ENCODE peak calls at places on chromosomes 7 and 10, in eight cellular contexts. One of them, this sample, is unnamed.

GRCh38 chr10:44492678-44493077 is 107.8 kb upstream of the CXCL12 start:
- DNase-seq in stimulated activated effector memory CD8-positive, alpha-beta T cell treated with anti-CD3 and anti-CD28 coated beads, Interleukin-12 subunit alpha, Interleukin-12 subunit beta, amount 100 ng/mL, for 72 hours: no peak
- DNase-seq in NAMALWA: no peak
- DNase-seq in Calu3: no peak
- DNase-seq in germinal center: no peak
- DNase-seq in memory B cell: no peak
- DNase-seq in GM03348: no peak
- DNase-seq in stimulated activated CD4-positive, alpha-beta T cell treated with anti-CD3 and anti-CD28 coated beads, Interleukin-15, amount 100 ng/mL, for 1 hour: no peak
- DNase-seq in this sample: no peak

GRCh38 chr10:18226336-18226735 is 86.1 kb downstream of the CACNB2 start:
- DNase-seq in memory B cell: no peak
- DNase-seq in Calu3: no peak
- DNase-seq in GM03348: no peak
- DNase-seq in NAMALWA: no peak
- DNase-seq in stimulated activated effector memory CD8-positive, alpha-beta T cell treated with anti-CD3 and anti-CD28 coated beads, Interleukin-12 subunit alpha, Interleukin-12 subunit beta, amount 100 ng/mL, for 72 hours: no peak
- DNase-seq in stimulated activated CD4-positive, alpha-beta T cell treated with anti-CD3 and anti-CD28 coated beads, Interleukin-15, amount 100 ng/mL, for 1 hour: no peak
- DNase-seq in germinal center: no peak
- DNase-seq in this sample: no peak

GRCh38 chr7:187237-187927 is 5.0 kb upstream of the FAM20C start:
- DNase-seq in stimulated activated CD4-positive, alpha-beta T cell treated with anti-CD3 and anti-CD28 coated beads, Interleukin-15, amount 100 ng/mL, for 1 hour: no peak
- DNase-seq in Calu3: no peak
- DNase-seq in memory B cell: no peak
- DNase-seq in germinal center: no peak
- DNase-seq in GM03348: no peak
- DNase-seq in stimulated activated effector memory CD8-positive, alpha-beta T cell treated with anti-CD3 and anti-CD28 coated beads, Interleukin-12 subunit alpha, Interleukin-12 subunit beta, amount 100 ng/mL, for 72 hours: no peak
- DNase-seq in NAMALWA: no peak
- DNase-seq in this sample: no peak

GRCh38 chr10:130215076-130215917 is 79.1 kb downstream of the GLRX3 start:
- DNase-seq in stimulated activated effector memory CD8-positive, alpha-beta T cell treated with anti-CD3 and anti-CD28 coated beads, Interleukin-12 subunit alpha, Interleukin-12 subunit beta, amount 100 ng/mL, for 72 hours: no peak
- DNase-seq in memory B cell: no peak
- DNase-seq in GM03348: no peak
- DNase-seq in germinal center: no peak
- DNase-seq in NAMALWA: no peak
- DNase-seq in stimulated activated CD4-positive, alpha-beta T cell treated with anti-CD3 and anti-CD28 coated beads, Interleukin-15, amount 100 ng/mL, for 1 hour: no peak
- DNase-seq in Calu3: no peak
- DNase-seq in this sample: no peak

GRCh38 chr7:111090834-111091233 is at the start of gene LRRN3:
- DNase-seq in Calu3: no peak
- DNase-seq in GM03348: peak
- DNase-seq in NAMALWA: no peak
- DNase-seq in stimulated activated CD4-positive, alpha-beta T cell treated with anti-CD3 and anti-CD28 coated beads, Interleukin-15, amount 100 ng/mL, for 1 hour: no peak
- DNase-seq in stimulated activated effector memory CD8-positive, alpha-beta T cell treated with anti-CD3 and anti-CD28 coated beads, Interleukin-12 subunit alpha, Interleukin-12 subunit beta, amount 100 ng/mL, for 72 hours: no peak
- DNase-seq in memory B cell: no peak
- DNase-seq in germinal center: no peak
- DNase-seq in this sample: peak

GRCh38 chr7:81499262-81500116 is 270.4 kb downstream of the HGF start:
- DNase-seq in germinal center: no peak
- DNase-seq in stimulated activated effector memory CD8-positive, alpha-beta T cell treated with anti-CD3 and anti-CD28 coated beads, Interleukin-12 subunit alpha, Interleukin-12 subunit beta, amount 100 ng/mL, for 72 hours: no peak
- DNase-seq in NAMALWA: peak
- DNase-seq in memory B cell: no peak
- DNase-seq in Calu3: peak
- DNase-seq in stimulated activated CD4-positive, alpha-beta T cell treated with anti-CD3 and anti-CD28 coated beads, Interleukin-15, amount 100 ng/mL, for 1 hour: no peak
- DNase-seq in GM03348: peak
- DNase-seq in this sample: peak

GRCh38 chr7:147438216-147438615 is 1152.3 kb upstream of the C7orf33 start:
- DNase-seq in stimulated activated CD4-positive, alpha-beta T cell treated with anti-CD3 and anti-CD28 coated beads, Interleukin-15, amount 100 ng/mL, for 1 hour: no peak
- DNase-seq in Calu3: no peak
- DNase-seq in memory B cell: no peak
- DNase-seq in NAMALWA: no peak
- DNase-seq in stimulated activated effector memory CD8-positive, alpha-beta T cell treated with anti-CD3 and anti-CD28 coated beads, Interleukin-12 subunit alpha, Interleukin-12 subunit beta, amount 100 ng/mL, for 72 hours: no peak
- DNase-seq in GM03348: no peak
- DNase-seq in germinal center: no peak
- DNase-seq in this sample: no peak

GRCh38 chr10:104711167-104711765 is 70.2 kb downstream of the SORCS3 start:
- DNase-seq in GM03348: no peak
- DNase-seq in stimulated activated CD4-positive, alpha-beta T cell treated with anti-CD3 and anti-CD28 coated beads, Interleukin-15, amount 100 ng/mL, for 1 hour: no peak
- DNase-seq in Calu3: no peak
- DNase-seq in NAMALWA: no peak
- DNase-seq in memory B cell: no peak
- DNase-seq in stimulated activated effector memory CD8-positive, alpha-beta T cell treated with anti-CD3 and anti-CD28 coated beads, Interleukin-12 subunit alpha, Interleukin-12 subunit beta, amount 100 ng/mL, for 72 hours: no peak
- DNase-seq in germinal center: no peak
- DNase-seq in this sample: no peak

GRCh38 chr10:120511165-120511564 is 54.1 kb downstream of the PLPP4 start:
- DNase-seq in stimulated activated CD4-positive, alpha-beta T cell treated with anti-CD3 and anti-CD28 coated beads, Interleukin-15, amount 100 ng/mL, for 1 hour: no peak
- DNase-seq in NAMALWA: no peak
- DNase-seq in germinal center: no peak
- DNase-seq in memory B cell: no peak
- DNase-seq in Calu3: no peak
- DNase-seq in GM03348: peak
- DNase-seq in stimulated activated effector memory CD8-positive, alpha-beta T cell treated with anti-CD3 and anti-CD28 coated beads, Interleukin-12 subunit alpha, Interleukin-12 subunit beta, amount 100 ng/mL, for 72 hours: no peak
- DNase-seq in this sample: no peak

GRCh38 chr10:119494224-119495060 is 48.1 kb downstream of the RGS10 start:
- DNase-seq in germinal center: no peak
- DNase-seq in stimulated activated effector memory CD8-positive, alpha-beta T cell treated with anti-CD3 and anti-CD28 coated beads, Interleukin-12 subunit alpha, Interleukin-12 subunit beta, amount 100 ng/mL, for 72 hours: no peak
- DNase-seq in memory B cell: no peak
- DNase-seq in stimulated activated CD4-positive, alpha-beta T cell treated with anti-CD3 and anti-CD28 coated beads, Interleukin-15, amount 100 ng/mL, for 1 hour: no peak
- DNase-seq in GM03348: peak
- DNase-seq in NAMALWA: no peak
- DNase-seq in Calu3: no peak
- DNase-seq in this sample: no peak

GRCh38 chr10:78843495-78843894 is 225.3 kb upstream of the ZMIZ1 start:
- DNase-seq in stimulated activated effector memory CD8-positive, alpha-beta T cell treated with anti-CD3 and anti-CD28 coated beads, Interleukin-12 subunit alpha, Interleukin-12 subunit beta, amount 100 ng/mL, for 72 hours: no peak
- DNase-seq in Calu3: no peak
- DNase-seq in germinal center: no peak
- DNase-seq in NAMALWA: peak
- DNase-seq in GM03348: no peak
- DNase-seq in memory B cell: no peak
- DNase-seq in stimulated activated CD4-positive, alpha-beta T cell treated with anti-CD3 and anti-CD28 coated beads, Interleukin-15, amount 100 ng/mL, for 1 hour: no peak
- DNase-seq in this sample: no peak

GRCh38 chr7:360454-361100 is 70.6 kb downstream of the FOXL3 start:
- DNase-seq in NAMALWA: no peak
- DNase-seq in GM03348: no peak
- DNase-seq in stimulated activated effector memory CD8-positive, alpha-beta T cell treated with anti-CD3 and anti-CD28 coated beads, Interleukin-12 subunit alpha, Interleukin-12 subunit beta, amount 100 ng/mL, for 72 hours: no peak
- DNase-seq in stimulated activated CD4-positive, alpha-beta T cell treated with anti-CD3 and anti-CD28 coated beads, Interleukin-15, amount 100 ng/mL, for 1 hour: no peak
- DNase-seq in germinal center: no peak
- DNase-seq in Calu3: no peak
- DNase-seq in memory B cell: no peak
- DNase-seq in this sample: no peak

GRCh38 chr10:13961096-13961495 is 369.6 kb downstream of the FRMD4A start:
- DNase-seq in Calu3: no peak
- DNase-seq in NAMALWA: no peak
- DNase-seq in memory B cell: no peak
- DNase-seq in germinal center: no peak
- DNase-seq in stimulated activated effector memory CD8-positive, alpha-beta T cell treated with anti-CD3 and anti-CD28 coated beads, Interleukin-12 subunit alpha, Interleukin-12 subunit beta, amount 100 ng/mL, for 72 hours: no peak
- DNase-seq in GM03348: peak
- DNase-seq in stimulated activated CD4-positive, alpha-beta T cell treated with anti-CD3 and anti-CD28 coated beads, Interleukin-15, amount 100 ng/mL, for 1 hour: no peak
- DNase-seq in this sample: no peak

GRCh38 chr7:84912993-84913635 is 273.7 kb downstream of the SEMA3D start:
- DNase-seq in germinal center: no peak
- DNase-seq in stimulated activated CD4-positive, alpha-beta T cell treated with anti-CD3 and anti-CD28 coated beads, Interleukin-15, amount 100 ng/mL, for 1 hour: no peak
- DNase-seq in Calu3: no peak
- DNase-seq in stimulated activated effector memory CD8-positive, alpha-beta T cell treated with anti-CD3 and anti-CD28 coated beads, Interleukin-12 subunit alpha, Interleukin-12 subunit beta, amount 100 ng/mL, for 72 hours: no peak
- DNase-seq in GM03348: no peak
- DNase-seq in NAMALWA: no peak
- DNase-seq in memory B cell: no peak
- DNase-seq in this sample: no peak

GRCh38 chr7:119982884-119983283 is 290.1 kb upstream of the KCND2 start:
- DNase-seq in stimulated activated CD4-positive, alpha-beta T cell treated with anti-CD3 and anti-CD28 coated beads, Interleukin-15, amount 100 ng/mL, for 1 hour: no peak
- DNase-seq in GM03348: no peak
- DNase-seq in NAMALWA: no peak
- DNase-seq in Calu3: no peak
- DNase-seq in memory B cell: no peak
- DNase-seq in germinal center: no peak
- DNase-seq in stimulated activated effector memory CD8-positive, alpha-beta T cell treated with anti-CD3 and anti-CD28 coated beads, Interleukin-12 subunit alpha, Interleukin-12 subunit beta, amount 100 ng/mL, for 72 hours: no peak
- DNase-seq in this sample: no peak

This sample was measured in pons.